ENCODE peak calls at places on chromosomes 6 and 20, in four cellular contexts. One of them, this sample, is unnamed.

GRCh38 chr6:167892835-167893234 is 66.1 kb downstream of the AFDN start:
- DNase-seq in fibroblast of lung: no peak
- DNase-seq in PC-3: no peak
- DNase-seq in IMR-90: no peak
- DNase-seq in this sample: no peak

GRCh38 chr20:39855056-39855455 is 834.0 kb downstream of the MAFB start:
- DNase-seq in fibroblast of lung: no peak
- DNase-seq in PC-3: no peak
- DNase-seq in IMR-90: no peak
- DNase-seq in this sample: no peak

GRCh38 chr6:20433321-20433720 is 31.6 kb downstream of the E2F3 start:
- DNase-seq in fibroblast of lung: no peak
- DNase-seq in PC-3: no peak
- DNase-seq in IMR-90: no peak
- DNase-seq in this sample: no peak

GRCh38 chr6:64504509-64504908 is 868.9 kb downstream of the PHF3 start:
- DNase-seq in fibroblast of lung: peak; percentile 67
- DNase-seq in PC-3: peak; percentile 73
- DNase-seq in IMR-90: peak; percentile 4
- DNase-seq in this sample: no peak

GRCh38 chr6:128882991-128883571 is at the start of gene LAMA2:
- DNase-seq in fibroblast of lung: peak; percentile 78
- DNase-seq in PC-3: no peak
- DNase-seq in IMR-90: peak; percentile 55
- DNase-seq in this sample: no peak

GRCh38 chr6:131362070-131362469 is 211.0 kb upstream of the ARG1 start:
- DNase-seq in fibroblast of lung: no peak
- DNase-seq in PC-3: peak; percentile 50
- DNase-seq in IMR-90: no peak
- DNase-seq in this sample: no peak

GRCh38 chr20:60748086-60748485 is 504.0 kb upstream of the CDH4 start:
- DNase-seq in fibroblast of lung: no peak
- DNase-seq in PC-3: no peak
- DNase-seq in IMR-90: no peak
- DNase-seq in this sample: no peak

GRCh38 chr20:60297649-60298048 is 339.4 kb downstream of the CDH26 start:
- DNase-seq in fibroblast of lung: no peak
- DNase-seq in PC-3: no peak
- DNase-seq in IMR-90: no peak
- DNase-seq in this sample: no peak

GRCh38 chr20:51668515-51668914 is 99.7 kb downstream of the ATP9A start:
- DNase-seq in fibroblast of lung: no peak
- DNase-seq in PC-3: no peak
- DNase-seq in IMR-90: no peak
- DNase-seq in this sample: no peak

GRCh38 chr6:131654326-131654725 is 17.2 kb downstream of the ENPP3 start:
- DNase-seq in fibroblast of lung: no peak
- DNase-seq in PC-3: peak; percentile 9
- DNase-seq in IMR-90: no peak
- DNase-seq in this sample: no peak

GRCh38 chr6:101477436-101477835 is 83.9 kb downstream of the GRIK2 start:
- DNase-seq in fibroblast of lung: no peak
- DNase-seq in PC-3: no peak
- DNase-seq in IMR-90: no peak
- DNase-seq in this sample: no peak

GRCh38 chr6:55957961-55958422 is 82.6 kb upstream of the BMP5 start:
- DNase-seq in fibroblast of lung: peak; percentile 53
- DNase-seq in PC-3: no peak
- DNase-seq in IMR-90: peak; percentile 33
- DNase-seq in this sample: no peak

GRCh38 chr20:878511-879307 is 37.4 kb downstream of the ANGPT4 start:
- DNase-seq in fibroblast of lung: peak; percentile 29
- DNase-seq in PC-3: peak; percentile 26
- DNase-seq in IMR-90: peak; percentile 20
- DNase-seq in this sample: peak; percentile 51

GRCh38 chr6:64010010-64010409 is 374.4 kb downstream of the PHF3 start:
- DNase-seq in fibroblast of lung: no peak
- DNase-seq in PC-3: no peak
- DNase-seq in IMR-90: no peak
- DNase-seq in this sample: no peak

GRCh38 chr6:68778356-68779020 is 143.4 kb downstream of the ADGRB3 start:
- DNase-seq in fibroblast of lung: peak; percentile 88
- DNase-seq in PC-3: peak; percentile 50
- DNase-seq in IMR-90: peak; percentile 7
- DNase-seq in this sample: peak; percentile 5

GRCh38 chr20:21573259-21573658 is 59.4 kb upstream of the NKX2-2 start:
- DNase-seq in fibroblast of lung: no peak
- DNase-seq in PC-3: no peak
- DNase-seq in IMR-90: no peak
- DNase-seq in this sample: no peak

GRCh38 chr6:42193491-42193894 is 1.3 kb downstream of the GUCA1B start:
- DNase-seq in fibroblast of lung: peak; percentile 16
- DNase-seq in PC-3: peak; percentile 27
- DNase-seq in IMR-90: no peak
- DNase-seq in this sample: peak; percentile 87

GRCh38 chr6:53466257-53466656 is 78.6 kb downstream of the GCLC start:
- DNase-seq in fibroblast of lung: peak; percentile 28
- DNase-seq in PC-3: peak; percentile 55
- DNase-seq in IMR-90: peak; percentile 23
- DNase-seq in this sample: peak; percentile 64

GRCh38 chr6:27593861-27594260 is 121.0 kb upstream of the ZNF184 start:
- DNase-seq in fibroblast of lung: no peak
- DNase-seq in PC-3: no peak
- DNase-seq in IMR-90: no peak
- DNase-seq in this sample: no peak

GRCh38 chr6:9398794-9399373 is 963.5 kb upstream of the SLC35B3 start:
- DNase-seq in fibroblast of lung: no peak
- DNase-seq in PC-3: no peak
- DNase-seq in IMR-90: no peak
- DNase-seq in this sample: no peak

GRCh38 chr20:828987-829386 is 4.5 kb upstream of the FAM110A start:
- DNase-seq in fibroblast of lung: no peak
- DNase-seq in PC-3: no peak
- DNase-seq in IMR-90: no peak
- DNase-seq in this sample: no peak

GRCh38 chr20:57907131-57908083 is 197.6 kb upstream of the PMEPA1 start:
- DNase-seq in fibroblast of lung: no peak
- DNase-seq in PC-3: no peak
- DNase-seq in IMR-90: no peak
- DNase-seq in this sample: no peak

GRCh38 chr6:42142118-42142835 is at the start of gene C6orf132:
- DNase-seq in fibroblast of lung: peak; percentile 20
- DNase-seq in PC-3: peak; percentile 77
- DNase-seq in IMR-90: no peak
- DNase-seq in this sample: peak; percentile 84

GRCh38 chr20:32822189-32822588 is 2.4 kb downstream of the MAPRE1 start:
- DNase-seq in fibroblast of lung: no peak
- DNase-seq in PC-3: no peak
- DNase-seq in IMR-90: no peak
- DNase-seq in this sample: no peak

GRCh38 chr6:81636930-81637568 is 115.4 kb downstream of the TENT5A start:
- DNase-seq in fibroblast of lung: peak; percentile 12
- DNase-seq in PC-3: no peak
- DNase-seq in IMR-90: peak; percentile 57
- DNase-seq in this sample: no peak

GRCh38 chr6:41214559-41215238 is 13.4 kb upstream of the TREML4 start:
- DNase-seq in fibroblast of lung: no peak
- DNase-seq in PC-3: no peak
- DNase-seq in IMR-90: no peak
- DNase-seq in this sample: no peak

GRCh38 chr20:43404880-43405279 is 52.8 kb upstream of the SRSF6 start:
- DNase-seq in fibroblast of lung: no peak
- DNase-seq in PC-3: peak; percentile 40
- DNase-seq in IMR-90: no peak
- DNase-seq in this sample: peak; percentile 62

DNA sequence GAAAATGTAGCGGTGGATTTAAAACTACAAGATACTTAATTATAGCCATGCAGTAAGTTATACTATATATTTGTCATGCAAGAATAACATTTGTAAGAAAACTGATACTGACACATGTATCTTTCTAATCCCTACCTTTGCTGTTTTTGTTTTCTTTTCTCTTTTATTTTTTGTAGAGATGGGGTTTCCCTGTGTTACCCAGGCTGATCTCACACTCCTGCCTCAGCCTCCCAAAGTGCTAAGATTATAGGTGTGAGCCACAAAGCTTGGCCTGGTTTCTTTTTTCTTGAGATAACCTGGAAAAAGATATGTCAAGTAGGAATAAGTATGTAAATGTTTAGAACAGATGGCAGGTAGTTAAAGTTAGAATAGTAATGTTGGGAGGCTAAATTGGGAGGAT is 44.1 kb downstream of the MAPK14 start:
- DNase-seq in fibroblast of lung: no peak
- DNase-seq in PC-3: no peak
- DNase-seq in IMR-90: no peak
- DNase-seq in this sample: no peak
- H3K27ac ChIP-seq in fibroblast of lung: no peak overlapping the region
- H3K27ac ChIP-seq in PC-3: no peak overlapping the region
- H3K27ac ChIP-seq in IMR-90: no peak overlapping the region
- H3K27ac ChIP-seq in this sample: no peak overlapping the region

DNA sequence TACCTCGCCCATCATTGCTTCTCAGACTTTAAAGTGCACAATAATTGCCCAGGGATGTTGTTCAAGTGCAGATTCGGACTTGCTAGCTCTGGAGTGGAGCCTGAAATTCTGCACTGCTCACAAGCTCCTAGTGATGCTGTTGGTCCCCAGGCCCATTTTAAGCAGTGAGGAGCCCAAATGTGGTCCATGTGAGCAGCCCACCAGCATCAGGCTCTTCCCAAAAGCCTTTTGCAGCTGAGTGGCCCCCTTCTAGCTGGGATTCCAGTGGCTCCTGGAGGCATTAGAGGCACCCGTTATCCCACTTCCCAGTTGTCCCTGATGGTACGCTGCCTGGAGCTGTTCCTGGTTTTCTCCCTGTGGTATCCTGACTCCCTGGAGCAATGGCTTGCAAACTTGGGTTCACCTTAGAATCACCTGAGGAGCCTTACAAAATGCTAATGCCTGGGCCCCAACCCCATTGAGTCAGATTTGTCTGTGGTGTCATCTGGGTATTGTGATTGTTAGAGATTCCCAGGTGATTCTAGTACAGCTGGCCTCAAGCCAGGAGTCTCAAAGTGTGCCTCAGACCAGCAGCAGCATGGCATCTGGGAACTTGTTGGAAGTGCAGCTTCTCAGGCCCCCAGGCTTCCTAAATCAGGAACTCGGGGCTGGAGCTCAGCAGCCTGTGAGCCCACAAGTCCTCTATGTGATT is 186.9 kb upstream of the SLC24A3 start:
- DNase-seq in fibroblast of lung: no peak
- DNase-seq in PC-3: no peak
- DNase-seq in IMR-90: no peak
- DNase-seq in this sample: no peak
- TF ChIP-seq CTCF in fibroblast of lung: no peak
- TF ChIP-seq CTCF in PC-3: no peak
- TF ChIP-seq CTCF in IMR-90: no peak
- TF ChIP-seq CTCF in this sample: no peak

GRCh38 chr6:133621751-133622150 is 267.2 kb upstream of the TCF21 start:
- DNase-seq in fibroblast of lung: peak; percentile 60
- DNase-seq in PC-3: peak; percentile 20
- DNase-seq in IMR-90: peak; percentile 76
- DNase-seq in this sample: no peak

GRCh38 chr6:133623621-133624020 is 265.3 kb upstream of the TCF21 start:
- DNase-seq in fibroblast of lung: no peak
- DNase-seq in PC-3: peak; percentile 70
- DNase-seq in IMR-90: no peak
- DNase-seq in this sample: no peak

DNA sequence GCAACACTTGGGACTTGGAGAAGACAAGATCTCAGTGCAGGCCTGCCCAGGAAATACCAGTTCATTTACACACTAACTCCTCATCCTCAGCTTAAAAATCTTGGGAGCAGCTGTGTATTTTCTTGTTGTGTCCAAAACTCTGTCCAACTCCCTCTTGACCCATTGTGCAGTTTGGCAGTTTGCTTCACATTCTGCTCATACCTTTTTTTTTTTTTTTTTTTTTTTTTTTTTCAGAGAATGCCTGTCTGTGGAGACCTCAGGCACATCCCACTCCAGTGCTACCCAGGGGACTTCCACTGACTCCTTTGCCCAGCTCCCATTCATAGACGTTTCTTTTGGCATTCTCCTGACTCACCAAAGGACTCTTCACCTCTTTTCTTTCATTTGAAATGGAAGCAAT is 265.8 kb upstream of the TCF21 start:
- DNase-seq in fibroblast of lung: peak; percentile 78
- DNase-seq in PC-3: no peak
- DNase-seq in IMR-90: peak; percentile 68
- DNase-seq in this sample: no peak
- H3K27ac ChIP-seq in fibroblast of lung: no peak overlapping the region
- H3K27ac ChIP-seq in PC-3: peak overlapping the region; percentile 80
- H3K27ac ChIP-seq in IMR-90: peak overlapping the region; percentile 86
- H3K27ac ChIP-seq in this sample: no peak overlapping the region

GRCh38 chr6:39047434-39048327 is 900 bp upstream of the GLP1R start:
- DNase-seq in fibroblast of lung: no peak
- DNase-seq in PC-3: no peak
- DNase-seq in IMR-90: no peak
- DNase-seq in this sample: no peak

GRCh38 chr6:39051399-39052122 is 3.0 kb downstream of the GLP1R start:
- DNase-seq in fibroblast of lung: no peak
- DNase-seq in PC-3: peak; percentile 49
- DNase-seq in IMR-90: no peak
- DNase-seq in this sample: no peak

GRCh38 chr6:39049575-39050283 is 1.1 kb downstream of the GLP1R start:
- DNase-seq in fibroblast of lung: no peak
- DNase-seq in PC-3: no peak
- DNase-seq in IMR-90: no peak
- DNase-seq in this sample: no peak

GRCh38 chr6:39050453-39051112 is 2.0 kb downstream of the GLP1R start:
- DNase-seq in fibroblast of lung: no peak
- DNase-seq in PC-3: no peak
- DNase-seq in IMR-90: no peak
- DNase-seq in this sample: no peak

DNA sequence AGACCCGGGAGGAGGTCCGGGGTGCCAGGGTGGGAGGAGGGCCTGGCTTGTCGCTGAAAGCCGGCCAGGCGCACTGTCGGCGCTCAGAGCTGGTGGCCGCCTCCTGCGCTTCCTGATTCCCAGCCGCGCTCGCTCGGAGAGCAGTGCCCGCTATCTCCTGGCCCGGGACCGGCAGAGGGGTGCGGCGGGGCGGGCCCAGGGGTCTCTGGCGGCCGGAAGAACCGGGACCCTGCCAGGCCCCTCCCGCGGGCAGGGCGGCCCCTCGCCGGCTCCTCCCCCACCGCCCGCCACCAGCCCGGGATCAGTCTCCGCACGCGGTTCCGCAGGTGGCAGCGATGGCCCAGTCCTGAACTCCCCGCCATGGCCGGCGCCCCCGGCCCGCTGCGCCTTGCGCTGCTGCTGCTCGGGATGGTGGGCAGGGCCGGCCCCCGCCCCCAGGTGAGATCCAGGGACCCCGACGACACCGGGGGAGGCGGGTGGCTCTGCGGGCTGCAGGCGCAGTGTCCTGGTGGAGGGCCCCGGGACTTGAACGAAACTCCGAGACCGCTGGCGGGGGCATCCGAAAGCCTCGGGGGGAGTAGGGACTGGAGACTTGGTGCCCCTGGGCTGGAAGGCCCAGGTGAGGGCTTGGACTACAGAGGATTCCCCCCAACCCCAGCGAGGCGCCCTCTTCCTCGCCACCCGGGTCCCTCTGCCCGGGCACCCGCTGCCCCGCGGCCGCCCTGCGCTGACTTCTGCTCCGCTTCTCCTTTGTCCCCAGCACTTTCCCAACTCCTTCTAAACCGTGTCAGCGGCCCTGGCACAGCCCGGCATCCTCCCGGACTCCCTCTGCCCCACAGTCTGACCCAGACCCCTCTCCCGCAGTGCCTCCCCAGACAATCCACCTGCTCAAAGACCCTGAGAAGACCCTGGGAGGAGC is at the start of gene GLP1R:
- DNase-seq in fibroblast of lung: no peak
- DNase-seq in PC-3: no peak
- DNase-seq in IMR-90: no peak
- DNase-seq in this sample: no peak
- TF ChIP-seq CTCF in fibroblast of lung: no peak
- TF ChIP-seq CTCF in PC-3: no peak
- TF ChIP-seq CTCF in IMR-90: no peak
- TF ChIP-seq CTCF in this sample: no peak

This sample was measured in RWPE1.